ENCODE peak calls at places on chromosome 16, in six cellular contexts. N is IMR-90, J is H9, V is neuronal stem cell, Z is H1, C is trophoblast cell. S is an unnamed sample.

GRCh38 chr16:17434006-17434405 is 36.8 kb downstream of the XYLT1 start:
- DNase-seq in N (no peak), J (no peak), V (no peak), Z (no peak), C (no peak), S (no peak)

GRCh38 chr16:83481589-83481988 is 326.2 kb upstream of the HSBP1 start:
- DNase-seq in N (no peak), J (no peak), V (no peak), Z (no peak), C (no peak), S (no peak)

GRCh38 chr16:31504159-31504558 is 4.0 kb downstream of the RUSF1 start:
- DNase-seq in N (no peak), J (no peak), V (no peak), Z (no peak), C (no peak), S (no peak)

GRCh38 chr16:12747261-12747660 is 56.4 kb downstream of the CPPED1 start:
- DNase-seq in N (no peak), J (no peak), V (no peak), Z (no peak), C (no peak), S (no peak)

GRCh38 chr16:82580293-82580900 is 46.4 kb upstream of the CDH13 start:
- DNase-seq in N (no peak), J (no peak), V (no peak), Z (no peak), C (no peak), S (no peak)

GRCh38 chr16:28513484-28514181 is 7.0 kb upstream of the IL27 start:
- DNase-seq in N (no peak), J (no peak), V (no peak), Z (no peak), C (no peak), S (peak; percentile 14)

GRCh38 chr16:88454315-88455057 is 1.4 kb downstream of the ZFPM1 start:
- DNase-seq in N (no peak), J (no peak), V (no peak), Z (peak; percentile 61), C (no peak), S (no peak)

GRCh38 chr16:10571354-10571753 is 9.0 kb downstream of the EMP2 start:
- DNase-seq in N (no peak), J (no peak), V (no peak), Z (no peak), C (no peak), S (peak; percentile 47)

GRCh38 chr16:81106826-81107503 is 10.8 kb upstream of the GCSH start:
- DNase-seq in N (no peak), J (no peak), V (no peak), Z (no peak), C (peak; percentile 69), S (no peak)

GRCh38 chr16:75251280-75252048 is at the start of gene BCAR1:
- DNase-seq in N (peak; percentile 93), J (peak; percentile 96), V (peak; percentile 89), Z (peak; percentile 89), C (peak; percentile 93), S (peak; percentile 93)

GRCh38 chr16:84827131-84827574 is 7.4 kb downstream of the CRISPLD2 start:
- DNase-seq in N (peak; percentile 52), J (no peak), V (no peak), Z (no peak), C (peak; percentile 78), S (peak; percentile 91)

GRCh38 chr16:10297341-10298006 is 88.4 kb upstream of the ATF7IP2 start:
- DNase-seq in N (no peak), J (no peak), V (no peak), Z (no peak), C (no peak), S (no peak)

GRCh38 chr16:51762081-51762995 is 611.3 kb upstream of the SALL1 start:
- DNase-seq in N (peak; percentile 70), J (peak; percentile 78), V (peak; percentile 83), Z (peak; percentile 93), C (peak; percentile 64), S (peak; percentile 82)

GRCh38 chr16:50884066-50884860 is 142.4 kb downstream of the CYLD start:
- DNase-seq in N (no peak), J (peak; percentile 65), V (no peak), Z (peak; percentile 94), C (peak; percentile 3), S (no peak)

GRCh38 chr16:49601541-49601940 is 227.9 kb downstream of the C16orf78 start:
- DNase-seq in N (no peak), J (peak; percentile 14), V (no peak), Z (peak; percentile 35), C (no peak), S (no peak)

GRCh38 chr16:62829615-62830014 is 793.4 kb upstream of the CDH8 start:
- DNase-seq in N (no peak), J (no peak), V (no peak), Z (no peak), C (no peak), S (peak; percentile 14)

DNA sequence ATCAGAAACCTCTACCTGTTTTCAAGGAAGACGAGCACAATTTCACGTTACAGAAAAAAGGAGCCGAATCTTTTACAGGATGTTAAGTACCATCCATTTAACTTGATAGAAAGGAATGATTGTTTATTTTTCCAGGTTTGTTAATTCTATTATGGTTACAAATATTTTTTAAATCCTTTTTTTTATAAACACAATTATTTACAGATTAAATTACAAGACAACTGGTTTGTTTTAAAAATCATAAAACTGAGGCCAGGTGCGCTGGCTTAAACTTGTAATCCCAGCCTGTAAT is 18.2 kb downstream of the ZNF213 start:
- DNase-seq in N (no peak), J (no peak), V (no peak), Z (no peak), C (no peak), S (no peak)
- H4K91ac ChIP-seq in N (no peak overlapping the region), J (no peak overlapping the region), V (no peak overlapping the region), Z (no peak overlapping the region), C (no peak overlapping the region), S (no peak overlapping the region)

GRCh38 chr16:89685916-89686315 is 573 bp upstream of the CDK10 start:
- DNase-seq in N (no peak), J (no peak), V (no peak), Z (no peak), C (no peak), S (no peak)
- H2AFZ ChIP-seq in N (no peak overlapping the region), J (no peak overlapping the region), V (no peak overlapping the region), Z (no peak overlapping the region), C (no peak overlapping the region), S (no peak overlapping the region)

DNA sequence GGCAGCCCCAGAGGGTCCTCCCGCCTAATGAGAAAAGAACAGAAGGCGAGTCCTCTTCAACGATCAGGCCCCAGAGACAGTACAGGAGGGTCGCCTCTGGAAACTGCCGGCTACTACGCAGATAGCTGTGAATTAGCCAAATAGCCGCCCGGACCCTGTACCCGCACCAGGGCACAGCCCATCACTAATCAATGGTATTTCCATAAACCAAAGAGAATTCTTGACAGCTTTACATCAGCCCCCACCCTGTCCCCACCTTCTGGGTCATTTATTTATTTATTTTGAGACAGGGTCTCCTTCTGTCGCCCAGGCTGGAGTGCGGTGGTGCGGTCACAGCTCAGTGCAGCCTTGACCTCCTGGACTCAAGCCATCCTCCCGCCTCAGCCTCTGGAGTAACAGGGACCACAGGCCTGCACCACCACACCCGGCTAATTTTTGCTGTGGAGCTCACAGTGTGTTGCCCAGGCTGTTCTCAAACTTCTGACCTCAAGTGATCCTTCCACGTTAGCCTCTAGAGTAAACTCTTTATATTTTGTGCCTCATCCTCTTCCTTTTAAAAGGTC is 805 bp upstream of the CLCN7 start:
- DNase-seq in N (no peak), J (no peak), V (no peak), Z (no peak), C (no peak), S (no peak)
- H3K4ac ChIP-seq in N (peak overlapping the region; percentile 89), J (no peak overlapping the region), V (no peak overlapping the region), Z (no peak overlapping the region), C (peak overlapping the region; percentile 71), S (peak overlapping the region; percentile 91)

GRCh38 chr16:21121150-21121549 is 29.5 kb downstream of the DNAH3 start:
- DNase-seq in N (no peak), J (no peak), V (no peak), Z (no peak), C (no peak), S (no peak)

GRCh38 chr16:21117567-21117966 is 33.1 kb downstream of the DNAH3 start:
- DNase-seq in N (no peak), J (no peak), V (no peak), Z (no peak), C (no peak), S (no peak)

DNA sequence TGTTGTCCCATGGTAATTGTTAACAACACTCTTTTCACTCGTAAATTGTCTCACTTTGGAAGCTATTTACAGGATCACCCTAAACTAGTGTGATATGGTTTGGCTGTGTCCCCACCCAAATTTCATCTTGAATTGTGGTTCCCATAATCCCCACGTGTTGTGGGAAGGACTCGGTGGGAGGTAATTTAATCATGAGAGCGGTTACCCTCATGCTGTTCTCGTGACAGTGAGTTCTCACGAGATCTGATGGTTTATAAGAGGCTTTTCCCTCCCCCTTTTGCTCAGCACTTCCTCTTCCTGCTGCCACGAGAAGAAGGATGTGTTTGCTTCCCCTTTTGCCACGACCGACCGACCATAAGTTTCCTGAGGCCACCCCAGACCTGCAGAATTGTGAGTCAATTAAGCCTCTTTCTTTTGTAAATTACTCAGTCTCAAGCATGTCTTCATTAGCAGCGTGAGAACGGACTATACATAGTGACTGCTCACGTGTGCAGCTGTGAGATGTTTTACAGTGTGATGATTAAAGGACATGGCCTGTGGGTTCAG is 34.4 kb downstream of the DNAH3 start:
- DNase-seq in N (no peak), J (peak; percentile 47), V (no peak), Z (no peak), C (no peak), S (no peak)
- H4K91ac ChIP-seq in N (no peak overlapping the region), J (no peak overlapping the region), V (no peak overlapping the region), Z (peak overlapping the region; percentile 77), C (no peak overlapping the region), S (no peak overlapping the region)

GRCh38 chr16:8063151-8063550 is 527.2 kb downstream of the TMEM114 start:
- DNase-seq in N (no peak), J (no peak), V (no peak), Z (no peak), C (no peak), S (no peak)
- H2AFZ ChIP-seq in N (no peak overlapping the region), J (no peak overlapping the region), V (no peak overlapping the region), Z (no peak overlapping the region), C (no peak overlapping the region), S (no peak overlapping the region)

GRCh38 chr16:1008085-1008484 is 26.5 kb downstream of the SOX8 start:
- DNase-seq in N (no peak), J (no peak), V (no peak), Z (no peak), C (no peak), S (no peak)

GRCh38 chr16:1007284-1007850 is 25.8 kb downstream of the SOX8 start:
- DNase-seq in N (no peak), J (no peak), V (no peak), Z (no peak), C (no peak), S (no peak)

GRCh38 chr16:1005286-1005685 is 23.7 kb downstream of the SOX8 start:
- DNase-seq in N (no peak), J (no peak), V (no peak), Z (no peak), C (no peak), S (no peak)

GRCh38 chr16:1009358-1010150 is 28.0 kb downstream of the SOX8 start:
- DNase-seq in N (no peak), J (no peak), V (no peak), Z (no peak), C (no peak), S (no peak)

GRCh38 chr16:1006781-1007180 is 25.2 kb downstream of the SOX8 start:
- DNase-seq in N (no peak), J (no peak), V (no peak), Z (no peak), C (no peak), S (no peak)
- H3K4ac ChIP-seq in N (no peak overlapping the region), J (no peak overlapping the region), V (no peak overlapping the region), Z (no peak overlapping the region), C (no peak overlapping the region), S (no peak overlapping the region)

S was measured in mesenchymal stem cell.